ENCODE peak calls at places on chromosomes 3 and 15, in nine cellular contexts. I is lower lobe of right lung, W is astrocyte of the spinal cord, Q is neural crest cell, R is neuronal stem cell, P is mammary epithelial cell, V is T follicular helper cell, D is hypothalamus, Z is HS-5. S is an unnamed sample.

GRCh38 chr15:56040081-56041035 is 46.9 kb upstream of the NEDD4 start:
- DNase-seq in I (peak), W (peak), Q (no peak), R (peak), P (peak), V (no peak), D (no peak), Z (peak), S (no peak)

GRCh38 chr3:161413127-161413854 is 42.0 kb upstream of the SPTSSB start:
- DNase-seq in I (no peak), W (peak), Q (no peak), R (no peak), P (peak), V (no peak), D (peak), Z (no peak), S (no peak)

GRCh38 chr3:27758083-27758482 is 36.0 kb upstream of the EOMES start:
- DNase-seq in I (no peak), W (peak), Q (no peak), R (no peak), P (peak), V (no peak), D (no peak), Z (peak), S (no peak)

GRCh38 chr15:72685925-72686794 is at the start of the genes BBS4 and HIGD2B:
- DNase-seq in I (peak), W (peak), Q (peak), R (peak), P (peak), V (peak), D (no peak), Z (peak), S (peak)

GRCh38 chr3:175187586-175187985 is 328.5 kb downstream of the NAALADL2 start:
- DNase-seq in I (no peak), W (no peak), Q (no peak), R (no peak), P (no peak), V (no peak), D (no peak), Z (no peak), S (no peak)

GRCh38 chr15:93428135-93428534 is 339.1 kb upstream of the RGMA start:
- DNase-seq in I (no peak), W (no peak), Q (no peak), R (no peak), P (peak), V (no peak), D (no peak), Z (no peak), S (no peak)

GRCh38 chr3:134423153-134423552 is 48.9 kb upstream of the AMOTL2 start:
- DNase-seq in I (no peak), W (peak), Q (no peak), R (no peak), P (no peak), V (no peak), D (no peak), Z (no peak), S (no peak)

GRCh38 chr3:113148307-113148703 is 63.1 kb upstream of the BOC start:
- DNase-seq in I (no peak), W (no peak), Q (no peak), R (no peak), P (peak), V (no peak), D (no peak), Z (no peak), S (no peak)

GRCh38 chr3:64621726-64622400 is 65.9 kb downstream of the ADAMTS9 start:
- DNase-seq in I (no peak), W (peak), Q (no peak), R (no peak), P (no peak), V (no peak), D (no peak), Z (no peak), S (no peak)

GRCh38 chr3:172939651-172940293 is 189.2 kb downstream of the ECT2 start:
- DNase-seq in I (no peak), W (no peak), Q (no peak), R (no peak), P (no peak), V (no peak), D (no peak), Z (peak), S (no peak)

GRCh38 chr3:29072626-29073025 is 208.2 kb upstream of the RBMS3 start:
- DNase-seq in I (no peak), W (peak), Q (no peak), R (no peak), P (peak), V (no peak), D (no peak), Z (no peak), S (no peak)